ENCODE peak calls at places on chromosome 6, in ten cellular contexts. One of them, this sample, is unnamed.

GRCh38 chr6:158766621-158767435 is 52.3 kb downstream of the EZR start:
- ATAC-seq in naive thymus-derived CD8-positive, alpha-beta T cell: no peak
- ATAC-seq in T-helper 17 cell: no peak
- ATAC-seq in HepG2: no peak
- ATAC-seq in stimulated activated memory B cell treated with anti-CD40 and anti-IgM and Interleukin-4, amounts not matched to agents 10 μg/mL and 1 μg/mL and 100 μg/mL, for 72 hours: no peak
- ATAC-seq in upper lobe of left lung: no peak
- ATAC-seq in pancreas: no peak
- ATAC-seq in CD4-positive, alpha-beta T cell: no peak
- ATAC-seq in effector memory CD8-positive, alpha-beta T cell: no peak
- ATAC-seq in natural killer cell: no peak
- ATAC-seq in this sample: no peak

GRCh38 chr6:168554472-168554871 is 113.5 kb downstream of the SMOC2 start:
- ATAC-seq in natural killer cell: no peak
- ATAC-seq in CD4-positive, alpha-beta T cell: no peak
- ATAC-seq in T-helper 17 cell: no peak
- ATAC-seq in upper lobe of left lung: no peak
- ATAC-seq in pancreas: no peak
- ATAC-seq in stimulated activated memory B cell treated with anti-CD40 and anti-IgM and Interleukin-4, amounts not matched to agents 10 μg/mL and 1 μg/mL and 100 μg/mL, for 72 hours: no peak
- ATAC-seq in HepG2: no peak
- ATAC-seq in naive thymus-derived CD8-positive, alpha-beta T cell: no peak
- ATAC-seq in effector memory CD8-positive, alpha-beta T cell: no peak
- ATAC-seq in this sample: no peak

GRCh38 chr6:168248148-168248620 is 71.4 kb downstream of the DACT2 start:
- ATAC-seq in effector memory CD8-positive, alpha-beta T cell: no peak
- ATAC-seq in pancreas: no peak
- ATAC-seq in CD4-positive, alpha-beta T cell: no peak
- ATAC-seq in naive thymus-derived CD8-positive, alpha-beta T cell: no peak
- ATAC-seq in T-helper 17 cell: no peak
- ATAC-seq in stimulated activated memory B cell treated with anti-CD40 and anti-IgM and Interleukin-4, amounts not matched to agents 10 μg/mL and 1 μg/mL and 100 μg/mL, for 72 hours: no peak
- ATAC-seq in upper lobe of left lung: no peak
- ATAC-seq in natural killer cell: no peak
- ATAC-seq in HepG2: peak
- ATAC-seq in this sample: no peak

GRCh38 chr6:36776167-36776566 is 63.1 kb downstream of the CPNE5 start:
- ATAC-seq in HepG2: no peak
- ATAC-seq in pancreas: no peak
- ATAC-seq in effector memory CD8-positive, alpha-beta T cell: no peak
- ATAC-seq in upper lobe of left lung: no peak
- ATAC-seq in CD4-positive, alpha-beta T cell: no peak
- ATAC-seq in T-helper 17 cell: no peak
- ATAC-seq in natural killer cell: no peak
- ATAC-seq in stimulated activated memory B cell treated with anti-CD40 and anti-IgM and Interleukin-4, amounts not matched to agents 10 μg/mL and 1 μg/mL and 100 μg/mL, for 72 hours: no peak
- ATAC-seq in naive thymus-derived CD8-positive, alpha-beta T cell: no peak
- ATAC-seq in this sample: no peak

GRCh38 chr6:36605102-36605501 is 10.9 kb downstream of the SRSF3 start:
- ATAC-seq in natural killer cell: no peak
- ATAC-seq in stimulated activated memory B cell treated with anti-CD40 and anti-IgM and Interleukin-4, amounts not matched to agents 10 μg/mL and 1 μg/mL and 100 μg/mL, for 72 hours: no peak
- ATAC-seq in upper lobe of left lung: no peak
- ATAC-seq in pancreas: no peak
- ATAC-seq in HepG2: no peak
- ATAC-seq in T-helper 17 cell: no peak
- ATAC-seq in effector memory CD8-positive, alpha-beta T cell: no peak
- ATAC-seq in CD4-positive, alpha-beta T cell: no peak
- ATAC-seq in naive thymus-derived CD8-positive, alpha-beta T cell: no peak
- ATAC-seq in this sample: no peak

GRCh38 chr6:11926594-11927407 is 85.3 kb upstream of the HIVEP1 start:
- ATAC-seq in T-helper 17 cell: no peak
- ATAC-seq in HepG2: no peak
- ATAC-seq in CD4-positive, alpha-beta T cell: no peak
- ATAC-seq in stimulated activated memory B cell treated with anti-CD40 and anti-IgM and Interleukin-4, amounts not matched to agents 10 μg/mL and 1 μg/mL and 100 μg/mL, for 72 hours: no peak
- ATAC-seq in natural killer cell: no peak
- ATAC-seq in upper lobe of left lung: no peak
- ATAC-seq in naive thymus-derived CD8-positive, alpha-beta T cell: no peak
- ATAC-seq in pancreas: no peak
- ATAC-seq in effector memory CD8-positive, alpha-beta T cell: no peak
- ATAC-seq in this sample: no peak

GRCh38 chr6:133890941-133891813 is 2.3 kb downstream of the TCF21 start:
- ATAC-seq in naive thymus-derived CD8-positive, alpha-beta T cell: peak
- ATAC-seq in T-helper 17 cell: peak
- ATAC-seq in effector memory CD8-positive, alpha-beta T cell: peak
- ATAC-seq in pancreas: peak
- ATAC-seq in stimulated activated memory B cell treated with anti-CD40 and anti-IgM and Interleukin-4, amounts not matched to agents 10 μg/mL and 1 μg/mL and 100 μg/mL, for 72 hours: no peak
- ATAC-seq in HepG2: peak
- ATAC-seq in upper lobe of left lung: no peak
- ATAC-seq in natural killer cell: no peak
- ATAC-seq in CD4-positive, alpha-beta T cell: peak
- ATAC-seq in this sample: peak

GRCh38 chr6:21648475-21649050 is 55.0 kb downstream of the SOX4 start:
- ATAC-seq in CD4-positive, alpha-beta T cell: no peak
- ATAC-seq in naive thymus-derived CD8-positive, alpha-beta T cell: no peak
- ATAC-seq in natural killer cell: no peak
- ATAC-seq in stimulated activated memory B cell treated with anti-CD40 and anti-IgM and Interleukin-4, amounts not matched to agents 10 μg/mL and 1 μg/mL and 100 μg/mL, for 72 hours: no peak
- ATAC-seq in HepG2: no peak
- ATAC-seq in effector memory CD8-positive, alpha-beta T cell: no peak
- ATAC-seq in upper lobe of left lung: no peak
- ATAC-seq in pancreas: no peak
- ATAC-seq in T-helper 17 cell: no peak
- ATAC-seq in this sample: no peak

GRCh38 chr6:69791065-69791471 is 5.7 kb downstream of the LMBRD1 start:
- ATAC-seq in naive thymus-derived CD8-positive, alpha-beta T cell: no peak
- ATAC-seq in HepG2: no peak
- ATAC-seq in pancreas: peak
- ATAC-seq in upper lobe of left lung: peak
- ATAC-seq in natural killer cell: no peak
- ATAC-seq in effector memory CD8-positive, alpha-beta T cell: no peak
- ATAC-seq in T-helper 17 cell: no peak
- ATAC-seq in CD4-positive, alpha-beta T cell: no peak
- ATAC-seq in stimulated activated memory B cell treated with anti-CD40 and anti-IgM and Interleukin-4, amounts not matched to agents 10 μg/mL and 1 μg/mL and 100 μg/mL, for 72 hours: peak
- ATAC-seq in this sample: peak

GRCh38 chr6:113676057-113676456 is 181.1 kb upstream of the MARCKS start:
- ATAC-seq in CD4-positive, alpha-beta T cell: no peak
- ATAC-seq in naive thymus-derived CD8-positive, alpha-beta T cell: no peak
- ATAC-seq in stimulated activated memory B cell treated with anti-CD40 and anti-IgM and Interleukin-4, amounts not matched to agents 10 μg/mL and 1 μg/mL and 100 μg/mL, for 72 hours: no peak
- ATAC-seq in natural killer cell: no peak
- ATAC-seq in HepG2: no peak
- ATAC-seq in pancreas: peak
- ATAC-seq in T-helper 17 cell: no peak
- ATAC-seq in upper lobe of left lung: no peak
- ATAC-seq in effector memory CD8-positive, alpha-beta T cell: no peak
- ATAC-seq in this sample: no peak

GRCh38 chr6:63529498-63529897 is 42.8 kb upstream of the LOC128125822 start:
- ATAC-seq in upper lobe of left lung: no peak
- ATAC-seq in naive thymus-derived CD8-positive, alpha-beta T cell: no peak
- ATAC-seq in pancreas: no peak
- ATAC-seq in HepG2: no peak
- ATAC-seq in stimulated activated memory B cell treated with anti-CD40 and anti-IgM and Interleukin-4, amounts not matched to agents 10 μg/mL and 1 μg/mL and 100 μg/mL, for 72 hours: no peak
- ATAC-seq in CD4-positive, alpha-beta T cell: no peak
- ATAC-seq in T-helper 17 cell: peak
- ATAC-seq in natural killer cell: no peak
- ATAC-seq in effector memory CD8-positive, alpha-beta T cell: no peak
- ATAC-seq in this sample: no peak

GRCh38 chr6:134122775-134123174 is 70.4 kb upstream of the SLC2A12 start:
- ATAC-seq in natural killer cell: no peak
- ATAC-seq in effector memory CD8-positive, alpha-beta T cell: no peak
- ATAC-seq in T-helper 17 cell: no peak
- ATAC-seq in naive thymus-derived CD8-positive, alpha-beta T cell: no peak
- ATAC-seq in upper lobe of left lung: no peak
- ATAC-seq in CD4-positive, alpha-beta T cell: no peak
- ATAC-seq in pancreas: no peak
- ATAC-seq in HepG2: no peak
- ATAC-seq in stimulated activated memory B cell treated with anti-CD40 and anti-IgM and Interleukin-4, amounts not matched to agents 10 μg/mL and 1 μg/mL and 100 μg/mL, for 72 hours: no peak
- ATAC-seq in this sample: no peak

This sample was measured in SK-N-SH treated with all-trans-retinoic acid at 6 μM for 48 hours.